ENCODE peak calls at places on chromosomes 6 and 20, in nine cellular contexts. B is tibial nerve, S is sigmoid colon, A is A549, K is SK-N-SH, F is esophagus muscularis mucosa, Q is HepG2, H is GM12878, W is H1. Y is an unnamed sample.

GRCh38 chr6:37783025-37783825 is 36.3 kb upstream of the ZFAND3 start:
- DNase-seq in F (no peak), K (peak; percentile 48), W (peak; percentile 47), S (peak; percentile 68), A (no peak), H (no peak), B (no peak), Q (no peak), Y (no peak)

GRCh38 chr20:34559311-34560140 is 1.0 kb downstream of the MAP1LC3A start:
- DNase-seq in B (peak; percentile 14), H (no peak), W (no peak), F (no peak), K (peak; percentile 61), S (peak; percentile 77), Q (no peak), A (no peak), Y (no peak)

GRCh38 chr6:73739097-73739496 is 43.1 kb downstream of the CD109 start:
- DNase-seq in W (no peak), K (peak; percentile 35), A (peak; percentile 3), S (no peak), B (no peak), H (no peak), F (no peak), Q (peak; percentile 66), Y (no peak)

GRCh38 chr6:86331265-86331840 is 606.0 kb upstream of the HTR1E start:
- DNase-seq in K (no peak), W (no peak), Q (no peak), F (no peak), S (no peak), A (no peak), H (no peak), B (no peak), Y (no peak)

GRCh38 chr6:3281669-3282460 is 23.1 kb downstream of the PSMG4 start:
- DNase-seq in B (no peak), F (no peak), W (peak; percentile 21), K (no peak), H (no peak), A (peak; percentile 21), S (peak; percentile 66), Q (no peak), Y (no peak)

GRCh38 chr6:105136433-105137350 is 43.1 kb downstream of the POPDC3 start:
- DNase-seq in W (peak; percentile 21), B (peak; percentile 21), Q (no peak), F (no peak), S (peak; percentile 88), H (no peak), K (peak; percentile 97), A (peak; percentile 57), Y (peak; percentile 57)

GRCh38 chr20:34491226-34491931 is 24.8 kb upstream of the DYNLRB1 start:
- DNase-seq in K (no peak), B (no peak), Q (no peak), A (no peak), H (no peak), F (no peak), W (no peak), S (no peak), Y (no peak)

GRCh38 chr6:166556871-166557322 is 29.6 kb downstream of the RAMACL start:
- DNase-seq in S (peak; percentile 97), Q (no peak), B (peak; percentile 72), H (no peak), K (no peak), W (no peak), F (peak; percentile 95), A (peak; percentile 23), Y (peak; percentile 95)

GRCh38 chr6:14129572-14129971 is 12.0 kb downstream of the CD83 start:
- DNase-seq in W (peak; percentile 27), Q (peak; percentile 70), F (no peak), H (no peak), K (peak; percentile 76), A (peak; percentile 51), S (peak; percentile 67), B (peak; percentile 28), Y (peak; percentile 57)

GRCh38 chr6:150229775-150230561 is 87.1 kb downstream of the PPP1R14C start:
- DNase-seq in S (no peak), K (no peak), W (no peak), B (no peak), A (no peak), F (no peak), Q (no peak), H (no peak), Y (no peak)

GRCh38 chr6:157096522-157096921 is 226.8 kb downstream of the TMEM242 start:
- DNase-seq in Q (peak; percentile 83), K (no peak), B (no peak), H (no peak), A (no peak), F (no peak), W (no peak), S (no peak), Y (peak; percentile 35)

GRCh38 chr6:31308050-31308844 is 36.4 kb upstream of the HLA-C start:
- DNase-seq in S (peak; percentile 62), W (peak; percentile 66), K (no peak), Q (no peak), B (no peak), A (no peak), F (no peak), H (no peak), Y (peak; percentile 61)

GRCh38 chr6:44826277-44826676 is 438.8 kb downstream of the CDC5L start:
- DNase-seq in K (no peak), A (no peak), H (no peak), F (no peak), S (no peak), W (no peak), Q (no peak), B (no peak), Y (no peak)

GRCh38 chr20:50054626-50055511 is 58.1 kb downstream of the UBE2V1 start:
- DNase-seq in F (no peak), S (no peak), K (peak; percentile 93), W (no peak), H (no peak), A (no peak), Q (peak; percentile 67), B (no peak), Y (peak; percentile 37)

GRCh38 chr20:64091762-64092161 is 7.6 kb upstream of the LKAAEAR1 start:
- DNase-seq in H (no peak), F (no peak), W (no peak), B (no peak), S (no peak), K (peak; percentile 79), A (no peak), Q (no peak), Y (no peak)

GRCh38 chr20:35284992-35285805 is 627 bp upstream of the EIF6 start:
- DNase-seq in Q (no peak), F (no peak), K (no peak), S (no peak), W (no peak), B (no peak), H (no peak), A (no peak), Y (no peak)

GRCh38 chr6:34106421-34106820 is 39.5 kb downstream of the GRM4 start:
- DNase-seq in S (no peak), A (no peak), F (no peak), Q (no peak), W (no peak), K (no peak), H (no peak), B (no peak), Y (no peak)
- TF ChIP-seq EP300 in S (no peak), A (no peak), F (no peak), Q (no peak), W (no peak), K (no peak), H (no peak), B (no peak), Y (no peak)

GRCh38 chr20:44052166-44052565 is 134.8 kb downstream of the JPH2 start:
- DNase-seq in F (no peak), K (no peak), W (no peak), A (no peak), H (no peak), B (no peak), Q (no peak), S (peak; percentile 14), Y (peak; percentile 17)
- TF ChIP-seq EP300 in F (no peak), K (no peak), W (no peak), A (no peak), H (no peak), B (no peak), Q (no peak), S (no peak), Y (no peak)

GRCh38 chr6:650098-650497 is 6.8 kb downstream of the HUS1B start:
- DNase-seq in S (no peak), F (no peak), W (no peak), B (no peak), Q (no peak), K (no peak), H (no peak), A (no peak), Y (no peak)
- TF ChIP-seq EP300 in S (no peak), F (no peak), W (no peak), B (no peak), Q (no peak), K (no peak), H (no peak), A (no peak), Y (no peak)

DNA sequence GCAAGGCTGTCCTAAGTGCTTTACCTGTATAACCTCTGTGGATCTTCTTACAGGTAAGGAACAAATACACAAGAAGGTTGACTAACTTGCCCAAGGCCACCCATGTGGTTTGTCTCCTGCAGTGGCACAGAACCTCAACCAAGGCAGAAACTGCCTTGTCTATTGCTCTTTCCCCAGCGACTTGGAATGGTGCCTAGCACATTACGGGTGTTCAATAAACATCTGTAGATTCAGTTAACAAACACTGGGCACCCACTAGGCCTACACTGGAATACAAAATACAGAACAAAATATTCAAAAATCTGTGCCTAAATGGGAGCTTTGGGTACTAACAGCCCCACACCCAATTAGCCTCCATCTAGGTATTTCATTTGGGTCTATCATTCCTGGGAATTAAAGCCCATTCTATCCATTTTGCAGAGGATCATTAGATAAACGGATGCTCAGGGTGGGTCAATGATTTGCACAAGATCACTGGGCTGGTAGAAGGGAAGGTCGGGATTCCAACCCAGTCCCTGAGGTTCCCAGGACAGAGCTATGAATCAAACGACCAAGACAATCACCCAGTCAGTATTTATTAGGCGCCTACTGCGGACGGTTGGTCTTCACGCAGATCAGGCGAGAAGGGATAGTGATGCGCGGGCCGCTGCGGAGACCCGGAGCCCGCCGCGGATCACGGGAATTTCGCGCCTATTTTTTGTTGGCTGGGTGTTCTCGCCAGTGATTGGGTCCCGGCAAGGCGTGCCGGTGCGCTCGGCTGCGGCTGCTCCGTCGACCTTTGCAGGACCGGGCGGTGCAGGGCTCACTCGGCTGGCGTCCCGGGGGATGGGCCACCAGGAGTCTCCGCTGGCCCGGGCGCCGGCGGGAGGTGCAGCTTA is at the start of gene STK35:
- DNase-seq in K (peak; percentile 87), H (peak; percentile 13), F (no peak), W (no peak), A (peak; percentile 91), S (peak; percentile 92), B (no peak), Q (no peak), Y (no peak)
- TF ChIP-seq EP300 in K (no peak), H (no peak), F (no peak), W (no peak), A (no peak), S (no peak), B (no peak), Q (no peak), Y (no peak)